ENCODE peak calls at places on chromosomes 3 and 15, in five cellular contexts. One of them, this sample, is unnamed.

GRCh38 chr3:129596194-129597086 is 10.0 kb downstream of the PLXND1 start:
- DNase-seq in AG09309: peak
- DNase-seq in cardiac muscle cell: peak
- DNase-seq in progenitor cell of endocrine pancreas: no peak
- DNase-seq in H9: peak
- DNase-seq in this sample: peak

GRCh38 chr15:59713177-59713576 is 24.1 kb upstream of the BNIP2 start:
- DNase-seq in H9: no peak
- DNase-seq in AG09309: no peak
- DNase-seq in cardiac muscle cell: no peak
- DNase-seq in progenitor cell of endocrine pancreas: no peak
- DNase-seq in this sample: no peak

GRCh38 chr3:127688416-127689265 is 15.9 kb downstream of the ABTB1 start:
- DNase-seq in H9: peak
- DNase-seq in AG09309: no peak
- DNase-seq in cardiac muscle cell: peak
- DNase-seq in progenitor cell of endocrine pancreas: no peak
- DNase-seq in this sample: peak

GRCh38 chr15:73295630-73296286 is 73.0 kb downstream of the HCN4 start:
- DNase-seq in H9: no peak
- DNase-seq in cardiac muscle cell: peak
- DNase-seq in AG09309: no peak
- DNase-seq in progenitor cell of endocrine pancreas: no peak
- DNase-seq in this sample: no peak

GRCh38 chr3:171183042-171183441 is 156.5 kb upstream of the SLC2A2 start:
- DNase-seq in AG09309: no peak
- DNase-seq in cardiac muscle cell: peak
- DNase-seq in progenitor cell of endocrine pancreas: no peak
- DNase-seq in H9: no peak
- DNase-seq in this sample: no peak

GRCh38 chr3:101868534-101869464 is 19.5 kb downstream of the NFKBIZ start:
- DNase-seq in H9: no peak
- DNase-seq in progenitor cell of endocrine pancreas: no peak
- DNase-seq in AG09309: no peak
- DNase-seq in cardiac muscle cell: peak
- DNase-seq in this sample: no peak

GRCh38 chr15:90115783-90116182 is 13.5 kb upstream of the IDH2 start:
- DNase-seq in cardiac muscle cell: no peak
- DNase-seq in H9: no peak
- DNase-seq in AG09309: no peak
- DNase-seq in progenitor cell of endocrine pancreas: no peak
- DNase-seq in this sample: no peak

GRCh38 chr3:118817748-118818165 is 216.9 kb downstream of the IGSF11 start:
- DNase-seq in AG09309: peak
- DNase-seq in H9: peak
- DNase-seq in progenitor cell of endocrine pancreas: peak
- DNase-seq in cardiac muscle cell: peak
- DNase-seq in this sample: peak

DNA sequence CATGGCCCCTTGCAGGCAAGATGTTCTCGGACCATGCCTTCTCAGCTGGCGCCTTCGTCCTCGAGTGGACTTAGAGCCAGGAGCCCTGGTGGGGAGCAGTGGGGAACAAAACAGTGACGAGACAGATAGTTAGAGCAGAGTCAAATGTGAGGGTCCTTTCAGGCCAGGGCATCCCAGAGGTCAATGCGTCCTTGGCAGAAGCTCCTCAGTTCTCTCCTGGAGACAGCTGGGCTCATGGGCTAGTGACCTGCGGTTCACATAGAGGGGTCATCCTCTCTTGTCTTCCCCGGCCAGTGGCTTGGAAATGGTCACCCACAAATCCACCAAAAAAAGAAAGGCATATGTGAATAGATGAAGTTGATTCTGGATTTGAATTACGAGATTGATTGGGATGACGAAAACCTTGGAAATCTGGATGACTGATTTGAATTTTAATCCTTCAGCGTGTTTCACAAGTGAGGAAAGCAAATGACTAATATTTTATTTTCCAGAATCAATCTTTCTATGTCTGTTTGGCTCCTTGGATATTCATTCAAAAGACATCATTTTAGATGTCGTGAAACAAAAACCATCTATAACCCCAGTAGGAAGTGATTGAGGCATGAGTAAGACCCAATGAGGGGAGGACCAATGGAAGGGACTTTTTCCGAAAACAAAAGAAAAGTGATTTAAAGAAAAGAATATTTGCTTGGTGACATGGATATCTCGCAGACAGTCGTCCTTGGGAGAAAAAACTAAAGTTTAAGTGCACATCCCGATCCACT is 84.5 kb downstream of the ASB7 start:
- DNase-seq in cardiac muscle cell: no peak
- DNase-seq in H9: no peak
- DNase-seq in AG09309: peak
- DNase-seq in progenitor cell of endocrine pancreas: no peak
- DNase-seq in this sample: no peak
- TF ChIP-seq CTCF in cardiac muscle cell: no peak
- TF ChIP-seq CTCF in H9: no peak
- TF ChIP-seq CTCF in AG09309: no peak
- TF ChIP-seq CTCF in progenitor cell of endocrine pancreas: no peak
- TF ChIP-seq CTCF in this sample: no peak

DNA sequence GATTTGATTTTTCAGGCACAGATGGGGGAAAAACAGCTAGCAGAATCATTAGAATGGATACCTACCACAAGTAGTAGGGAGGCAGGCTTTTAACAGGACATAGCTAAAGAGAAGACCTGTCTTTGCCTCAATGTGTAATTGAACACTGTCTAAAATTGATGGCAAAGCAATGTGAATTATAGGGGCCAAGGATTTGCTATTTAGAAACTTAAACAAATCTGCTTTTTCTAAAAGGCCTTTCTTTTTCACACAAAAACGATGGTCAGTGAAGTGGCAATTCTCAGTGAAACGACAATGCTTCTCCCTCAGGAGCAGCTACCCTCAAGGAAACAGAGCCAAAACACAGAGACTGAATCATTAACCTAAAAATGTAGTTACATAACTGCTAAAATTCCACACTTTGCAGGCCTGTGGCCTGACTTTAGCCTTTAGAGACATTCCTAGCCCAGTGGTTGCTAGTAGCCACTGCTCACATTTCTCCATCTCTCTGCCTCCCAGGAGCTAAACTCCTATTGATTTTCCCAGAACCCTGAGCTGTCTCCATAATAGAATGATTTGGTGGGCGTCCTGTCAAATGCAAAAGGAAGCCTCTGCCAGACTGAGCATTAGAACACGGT is 630.2 kb upstream of the KCNMB2 start:
- DNase-seq in AG09309: peak
- DNase-seq in H9: no peak
- DNase-seq in cardiac muscle cell: peak
- DNase-seq in progenitor cell of endocrine pancreas: no peak
- DNase-seq in this sample: no peak
- TF ChIP-seq CTCF in AG09309: peak
- TF ChIP-seq CTCF in H9: no peak
- TF ChIP-seq CTCF in cardiac muscle cell: no peak
- TF ChIP-seq CTCF in progenitor cell of endocrine pancreas: no peak
- TF ChIP-seq CTCF in this sample: no peak

DNA sequence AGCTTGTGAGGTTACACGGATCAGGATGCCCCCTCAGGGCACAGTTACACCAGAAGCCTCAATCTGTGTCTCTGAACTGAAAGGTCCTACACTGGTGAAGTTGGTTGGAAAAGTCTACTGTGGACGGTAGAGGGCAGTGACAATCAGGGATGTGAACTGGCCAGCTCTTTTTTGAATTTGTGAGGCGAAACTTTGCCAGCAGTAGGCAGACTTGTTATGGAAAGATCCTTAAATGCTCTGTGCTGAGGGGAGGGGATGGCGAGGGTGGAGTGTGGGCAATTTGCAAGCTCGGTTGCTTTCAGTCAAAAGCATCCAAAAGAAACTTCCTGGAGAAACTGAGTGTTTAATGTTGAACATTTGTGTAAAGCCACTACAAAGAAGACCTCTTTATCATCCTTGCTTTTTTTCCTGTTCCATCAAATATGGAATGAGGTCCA is 127.4 kb upstream of the ABHD17C start:
- DNase-seq in cardiac muscle cell: peak
- DNase-seq in AG09309: peak
- DNase-seq in H9: peak
- DNase-seq in progenitor cell of endocrine pancreas: peak
- DNase-seq in this sample: peak
- TF ChIP-seq CTCF in cardiac muscle cell: peak
- TF ChIP-seq CTCF in AG09309: peak
- TF ChIP-seq CTCF in H9: peak
- TF ChIP-seq CTCF in progenitor cell of endocrine pancreas: peak
- TF ChIP-seq CTCF in this sample: peak

GRCh38 chr15:80749589-80749988 is 29.6 kb upstream of the CEMIP start:
- DNase-seq in cardiac muscle cell: no peak
- DNase-seq in H9: no peak
- DNase-seq in AG09309: no peak
- DNase-seq in progenitor cell of endocrine pancreas: no peak
- DNase-seq in this sample: no peak
- TF ChIP-seq CTCF in cardiac muscle cell: no peak
- TF ChIP-seq CTCF in H9: no peak
- TF ChIP-seq CTCF in AG09309: no peak
- TF ChIP-seq CTCF in progenitor cell of endocrine pancreas: no peak
- TF ChIP-seq CTCF in this sample: no peak